ENCODE peak calls at places on chromosome 4, in four cellular contexts. R, W, P and G are unnamed samples.

GRCh38 chr4:121728798-121729226 is 32.0 kb upstream of the ANXA5 start:
- DNase-seq in R (no peak), W (no peak), P (no peak), G (no peak)

GRCh38 chr4:164807611-164808010 is 53.7 kb downstream of the SMIM31 start:
- DNase-seq in R (no peak), W (peak; percentile 43), P (no peak), G (no peak)

GRCh38 chr4:143253156-143253555 is 68.4 kb downstream of the USP38 start:
- DNase-seq in R (no peak), W (no peak), P (no peak), G (no peak)

GRCh38 chr4:112279882-112280315 is 5.8 kb downstream of the TIFA start:
- DNase-seq in R (no peak), W (no peak), P (no peak), G (no peak)

GRCh38 chr4:82721819-82722423 is 76.7 kb downstream of the SCD5 start:
- DNase-seq in R (no peak), W (no peak), P (no peak), G (no peak)

GRCh38 chr4:40193018-40193571 is 3.7 kb upstream of the RHOH start:
- DNase-seq in R (peak; percentile 51), W (no peak), P (no peak), G (no peak)

GRCh38 chr4:150232029-150232428 is 153.8 kb downstream of the DCLK2 start:
- DNase-seq in R (no peak), W (no peak), P (no peak), G (no peak)

GRCh38 chr4:129063640-129064039 is 29.7 kb downstream of the SCLT1 start:
- DNase-seq in R (no peak), W (no peak), P (no peak), G (no peak)

GRCh38 chr4:7777017-7777710 is 162.5 kb downstream of the AFAP1 start:
- DNase-seq in R (no peak), W (no peak), P (no peak), G (no peak)

GRCh38 chr4:181528570-181529184 is 714.5 kb upstream of the TENM3 start:
- DNase-seq in R (peak; percentile 80), W (peak; percentile 70), P (peak; percentile 71), G (no peak)

GRCh38 chr4:128163177-128164117 is 102.3 kb downstream of the LARP1B start:
- DNase-seq in R (no peak), W (no peak), P (no peak), G (no peak)

GRCh38 chr4:171956678-171957077 is 143.5 kb downstream of the GALNTL6 start:
- DNase-seq in R (no peak), W (no peak), P (no peak), G (no peak)

GRCh38 chr4:145481164-145481941 is at the start of gene SMAD1:
- DNase-seq in R (peak; percentile 86), W (peak; percentile 85), P (peak; percentile 95), G (peak; percentile 90)

GRCh38 chr4:93947318-93947717 is 118.8 kb downstream of the ATOH1 start:
- DNase-seq in R (no peak), W (no peak), P (no peak), G (no peak)

GRCh38 chr4:185357220-185357619 is 38.5 kb downstream of the LRP2BP start:
- DNase-seq in R (no peak), W (no peak), P (no peak), G (no peak)

GRCh38 chr4:174023641-174024040 is 259.8 kb downstream of the FBXO8 start:
- DNase-seq in R (no peak), W (no peak), P (no peak), G (no peak)

GRCh38 chr4:79232555-79232954 is 93.3 kb downstream of the NAA11 start:
- DNase-seq in R (no peak), W (no peak), P (no peak), G (no peak)

GRCh38 chr4:44145868-44146267 is 302.7 kb downstream of the KCTD8 start:
- DNase-seq in R (no peak), W (no peak), P (no peak), G (no peak)

GRCh38 chr4:54423066-54423465 is 194.0 kb downstream of the PDGFRA start:
- DNase-seq in R (no peak), W (no peak), P (no peak), G (no peak)

GRCh38 chr4:165351359-165352130 is 24.1 kb downstream of the MSMO1 start:
- DNase-seq in R (no peak), W (no peak), P (no peak), G (no peak)

GRCh38 chr4:86831262-86832090 is 17.7 kb downstream of the SLC10A6 start:
- DNase-seq in R (peak; percentile 9), W (no peak), P (no peak), G (no peak)

GRCh38 chr4:80086296-80086695 is 13.3 kb upstream of the ANTXR2 start:
- DNase-seq in R (no peak), W (no peak), P (no peak), G (no peak)

GRCh38 chr4:184803884-184804283 is 21.9 kb downstream of the ACSL1 start:
- DNase-seq in R (no peak), W (no peak), P (no peak), G (no peak)

GRCh38 chr4:54942735-54943134 is 182.7 kb downstream of the KDR start:
- DNase-seq in R (no peak), W (no peak), P (no peak), G (no peak)

GRCh38 chr4:86493460-86493859 is 100.7 kb upstream of the PTPN13 start:
- DNase-seq in R (no peak), W (no peak), P (no peak), G (no peak)

GRCh38 chr4:183751081-183751480 is 92.0 kb downstream of the TRAPPC11 start:
- DNase-seq in R (no peak), W (no peak), P (no peak), G (no peak)

GRCh38 chr4:66927937-66928336 is 617.4 kb downstream of the CENPC start:
- DNase-seq in R (no peak), W (no peak), P (no peak), G (no peak)

GRCh38 chr4:70449220-70449619 is 22.8 kb upstream of the MUC7 start:
- DNase-seq in R (no peak), W (no peak), P (no peak), G (no peak)

GRCh38 chr4:151771664-151772063 is 10.9 kb upstream of the GATB start:
- DNase-seq in R (no peak), W (no peak), P (no peak), G (no peak)

GRCh38 chr4:172554588-172554987 is 614.0 kb upstream of the GALNT7 start:
- DNase-seq in R (no peak), W (no peak), P (no peak), G (no peak)

GRCh38 chr4:126794363-126794762 is 838.4 kb upstream of the INTU start:
- DNase-seq in R (no peak), W (no peak), P (no peak), G (no peak)

GRCh38 chr4:156677656-156678055 is 293.9 kb downstream of the PDGFC start:
- DNase-seq in R (no peak), W (no peak), P (no peak), G (no peak)

GRCh38 chr4:157741642-157742041 is 431.2 kb downstream of the GASK1B start:
- DNase-seq in R (no peak), W (no peak), P (no peak), G (no peak)

GRCh38 chr4:83961575-83961974 is 425.7 kb downstream of the GPAT3 start:
- DNase-seq in R (no peak), W (no peak), P (no peak), G (no peak)

GRCh38 chr4:86664959-86665358 is 70.8 kb downstream of the PTPN13 start:
- DNase-seq in R (no peak), W (no peak), P (no peak), G (no peak)

GRCh38 chr4:87052615-87053014 is 117.8 kb downstream of the AFF1 start:
- DNase-seq in R (no peak), W (no peak), P (no peak), G (no peak)

GRCh38 chr4:86720508-86721068 is 126.5 kb downstream of the PTPN13 start:
- DNase-seq in R (no peak), W (no peak), P (no peak), G (no peak)

GRCh38 chr4:27763830-27764525 is 903.3 kb downstream of the STIM2 start:
- DNase-seq in R (no peak), W (no peak), P (no peak), G (no peak)

DNA sequence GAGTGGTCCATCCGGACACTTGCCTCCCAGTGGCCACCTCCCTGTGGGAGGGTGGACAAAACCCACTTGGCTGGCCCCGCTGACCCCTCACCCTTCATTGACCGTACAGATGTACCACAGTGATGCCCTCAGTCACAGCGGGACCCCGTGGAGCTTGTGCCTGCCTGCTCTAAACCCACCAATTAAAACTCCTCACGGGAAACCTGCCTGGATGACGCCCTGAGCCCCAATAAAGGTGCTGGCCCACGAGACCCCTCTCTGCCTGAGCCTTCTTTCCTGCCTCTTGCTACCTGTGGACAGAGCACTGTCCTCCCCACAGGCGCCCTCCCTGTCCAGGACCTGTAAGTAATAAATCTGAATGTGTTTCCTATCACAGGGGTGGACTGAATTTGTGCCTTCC is 32.9 kb downstream of the RNF212 start:
- DNase-seq in R (no peak), W (no peak), P (no peak), G (no peak)
- H3K27ac ChIP-seq in R (no peak overlapping the region), W (no peak overlapping the region), P (no peak overlapping the region), G (no peak overlapping the region)

GRCh38 chr4:38873290-38873949 is 5.8 kb downstream of the FAM114A1 start:
- DNase-seq in R (no peak), W (no peak), P (no peak), G (no peak)
- TF ChIP-seq CTCF in R (no peak), W (no peak), P (no peak), G (no peak)

GRCh38 chr4:18294846-18295245 is 273.3 kb upstream of the LCORL start:
- DNase-seq in R (no peak), W (no peak), P (no peak), G (no peak)
- H3K27ac ChIP-seq in R (no peak overlapping the region), W (no peak overlapping the region), P (no peak overlapping the region), G (no peak overlapping the region)

GRCh38 chr4:122917731-122918130 is 4.7 kb downstream of the NUDT6 start:
- DNase-seq in R (no peak), W (no peak), P (no peak), G (no peak)

GRCh38 chr4:122914938-122915337 is 7.5 kb downstream of the NUDT6 start:
- DNase-seq in R (no peak), W (no peak), P (no peak), G (no peak)

GRCh38 chr4:122911588-122911987 is 10.8 kb downstream of the NUDT6 start:
- DNase-seq in R (no peak), W (no peak), P (no peak), G (no peak)

GRCh38 chr4:122912810-122913575 is 9.4 kb downstream of the NUDT6 start:
- DNase-seq in R (no peak), W (no peak), P (no peak), G (no peak)

DNA sequence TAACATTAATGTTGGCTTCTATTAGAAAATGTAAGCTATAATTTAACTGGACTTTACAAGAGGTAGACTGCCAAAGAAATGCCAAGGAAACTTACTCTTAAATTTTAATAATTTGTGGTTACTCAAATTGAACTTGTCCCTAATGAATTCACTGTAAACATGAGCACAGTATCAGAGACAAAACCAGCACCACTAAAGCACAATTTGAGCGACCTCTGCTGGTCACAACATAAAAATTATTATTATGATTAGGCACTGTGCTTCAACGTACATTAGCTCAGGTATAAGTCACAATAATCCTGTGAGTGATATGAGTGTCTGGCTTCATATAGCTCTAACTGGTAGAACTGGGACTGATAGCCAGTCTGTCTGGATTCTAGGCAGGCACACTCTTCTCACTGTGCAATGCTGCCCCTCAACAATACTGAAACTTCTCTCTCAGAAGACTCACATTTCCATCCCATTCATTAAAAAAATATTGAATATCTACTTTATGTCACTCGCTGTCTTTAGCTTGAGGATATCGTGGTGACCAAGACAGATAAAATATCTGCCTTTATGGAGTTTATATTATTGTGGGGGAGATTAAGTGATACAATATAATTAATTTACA is 8.0 kb downstream of the NUDT6 start:
- DNase-seq in R (no peak), W (no peak), P (no peak), G (no peak)
- TF ChIP-seq CTCF in R (no peak), W (peak; percentile 43), P (peak; percentile 23), G (no peak)